ENCODE peak calls at places on chromosomes 1 and 21, in eight cellular contexts. One of them, this sample, is unnamed.

GRCh38 chr1:179047637-179048002 is 21.9 kb downstream of the FAM20B start:
- DNase-seq in GM12878: no peak
- DNase-seq in transverse colon: no peak
- DNase-seq in H1: no peak
- DNase-seq in upper lobe of left lung: no peak
- DNase-seq in stomach: no peak
- DNase-seq in sigmoid colon: no peak
- DNase-seq in esophagus muscularis mucosa: no peak
- DNase-seq in this sample: no peak

GRCh38 chr1:11934295-11935039 is at the start of gene PLOD1:
- DNase-seq in GM12878: peak; percentile 65
- DNase-seq in transverse colon: peak; percentile 92
- DNase-seq in H1: peak; percentile 85
- DNase-seq in upper lobe of left lung: peak; percentile 93
- DNase-seq in stomach: peak; percentile 88
- DNase-seq in sigmoid colon: peak; percentile 95
- DNase-seq in esophagus muscularis mucosa: peak; percentile 97
- DNase-seq in this sample: peak; percentile 91

GRCh38 chr1:40736085-40736531 is 44.6 kb downstream of the NFYC start:
- DNase-seq in GM12878: no peak
- DNase-seq in transverse colon: no peak
- DNase-seq in H1: no peak
- DNase-seq in upper lobe of left lung: no peak
- DNase-seq in stomach: no peak
- DNase-seq in sigmoid colon: no peak
- DNase-seq in esophagus muscularis mucosa: no peak
- DNase-seq in this sample: no peak

GRCh38 chr21:20045197-20045596 is 953.0 kb upstream of the NCAM2 start:
- DNase-seq in GM12878: no peak
- DNase-seq in transverse colon: no peak
- DNase-seq in H1: no peak
- DNase-seq in upper lobe of left lung: no peak
- DNase-seq in stomach: no peak
- DNase-seq in sigmoid colon: no peak
- DNase-seq in esophagus muscularis mucosa: no peak
- DNase-seq in this sample: no peak

GRCh38 chr21:45816794-45817193 is 164.8 kb upstream of the COL6A1 start:
- DNase-seq in GM12878: no peak
- DNase-seq in transverse colon: no peak
- DNase-seq in H1: no peak
- DNase-seq in upper lobe of left lung: no peak
- DNase-seq in stomach: no peak
- DNase-seq in sigmoid colon: no peak
- DNase-seq in esophagus muscularis mucosa: no peak
- DNase-seq in this sample: no peak

GRCh38 chr1:230087034-230087721 is 20.1 kb downstream of the GALNT2 start:
- DNase-seq in GM12878: no peak
- DNase-seq in transverse colon: no peak
- DNase-seq in H1: no peak
- DNase-seq in upper lobe of left lung: no peak
- DNase-seq in stomach: no peak
- DNase-seq in sigmoid colon: no peak
- DNase-seq in esophagus muscularis mucosa: no peak
- DNase-seq in this sample: no peak

GRCh38 chr21:32350211-32350980 is 42.4 kb downstream of the URB1 start:
- DNase-seq in GM12878: no peak
- DNase-seq in transverse colon: no peak
- DNase-seq in H1: no peak
- DNase-seq in upper lobe of left lung: no peak
- DNase-seq in stomach: no peak
- DNase-seq in sigmoid colon: no peak
- DNase-seq in esophagus muscularis mucosa: no peak
- DNase-seq in this sample: no peak

GRCh38 chr1:52571783-52572182 is 18.9 kb upstream of the TUT4 start:
- DNase-seq in GM12878: no peak
- DNase-seq in transverse colon: no peak
- DNase-seq in H1: no peak
- DNase-seq in upper lobe of left lung: no peak
- DNase-seq in stomach: no peak
- DNase-seq in sigmoid colon: no peak
- DNase-seq in esophagus muscularis mucosa: no peak
- DNase-seq in this sample: no peak

GRCh38 chr1:88608139-88608943 is 75.7 kb upstream of the PKN2 start:
- DNase-seq in GM12878: no peak
- DNase-seq in transverse colon: no peak
- DNase-seq in H1: no peak
- DNase-seq in upper lobe of left lung: no peak
- DNase-seq in stomach: no peak
- DNase-seq in sigmoid colon: no peak
- DNase-seq in esophagus muscularis mucosa: no peak
- DNase-seq in this sample: no peak

GRCh38 chr21:34367320-34367935 is 3.6 kb downstream of the KCNE2 start:
- DNase-seq in GM12878: no peak
- DNase-seq in transverse colon: peak; percentile 30
- DNase-seq in H1: peak; percentile 47
- DNase-seq in upper lobe of left lung: peak; percentile 33
- DNase-seq in stomach: peak; percentile 75
- DNase-seq in sigmoid colon: peak; percentile 69
- DNase-seq in esophagus muscularis mucosa: no peak
- DNase-seq in this sample: no peak

GRCh38 chr1:56797079-56797685 is 22.0 kb downstream of the FYB2 start:
- DNase-seq in GM12878: no peak
- DNase-seq in transverse colon: peak; percentile 79
- DNase-seq in H1: no peak
- DNase-seq in upper lobe of left lung: no peak
- DNase-seq in stomach: no peak
- DNase-seq in sigmoid colon: no peak
- DNase-seq in esophagus muscularis mucosa: no peak
- DNase-seq in this sample: no peak

GRCh38 chr1:231973840-231974239 is 347.2 kb downstream of the DISC1 start:
- DNase-seq in GM12878: no peak
- DNase-seq in transverse colon: no peak
- DNase-seq in H1: no peak
- DNase-seq in upper lobe of left lung: no peak
- DNase-seq in stomach: no peak
- DNase-seq in sigmoid colon: no peak
- DNase-seq in esophagus muscularis mucosa: no peak
- DNase-seq in this sample: no peak

GRCh38 chr1:214683596-214683995 is 80.6 kb downstream of the CENPF start:
- DNase-seq in GM12878: no peak
- DNase-seq in transverse colon: no peak
- DNase-seq in H1: no peak
- DNase-seq in upper lobe of left lung: no peak
- DNase-seq in stomach: no peak
- DNase-seq in sigmoid colon: no peak
- DNase-seq in esophagus muscularis mucosa: no peak
- DNase-seq in this sample: no peak

GRCh38 chr1:61125263-61125662 is 42.9 kb downstream of the NFIA start:
- DNase-seq in GM12878: no peak
- DNase-seq in transverse colon: no peak
- DNase-seq in H1: no peak
- DNase-seq in upper lobe of left lung: no peak
- DNase-seq in stomach: no peak
- DNase-seq in sigmoid colon: no peak
- DNase-seq in esophagus muscularis mucosa: no peak
- DNase-seq in this sample: no peak
- TF ChIP-seq EP300 in GM12878: no peak
- TF ChIP-seq EP300 in transverse colon: no peak
- TF ChIP-seq EP300 in H1: no peak
- TF ChIP-seq EP300 in upper lobe of left lung: no peak
- TF ChIP-seq EP300 in stomach: no peak
- TF ChIP-seq EP300 in sigmoid colon: no peak
- TF ChIP-seq EP300 in esophagus muscularis mucosa: no peak
- TF ChIP-seq EP300 in this sample: no peak

DNA sequence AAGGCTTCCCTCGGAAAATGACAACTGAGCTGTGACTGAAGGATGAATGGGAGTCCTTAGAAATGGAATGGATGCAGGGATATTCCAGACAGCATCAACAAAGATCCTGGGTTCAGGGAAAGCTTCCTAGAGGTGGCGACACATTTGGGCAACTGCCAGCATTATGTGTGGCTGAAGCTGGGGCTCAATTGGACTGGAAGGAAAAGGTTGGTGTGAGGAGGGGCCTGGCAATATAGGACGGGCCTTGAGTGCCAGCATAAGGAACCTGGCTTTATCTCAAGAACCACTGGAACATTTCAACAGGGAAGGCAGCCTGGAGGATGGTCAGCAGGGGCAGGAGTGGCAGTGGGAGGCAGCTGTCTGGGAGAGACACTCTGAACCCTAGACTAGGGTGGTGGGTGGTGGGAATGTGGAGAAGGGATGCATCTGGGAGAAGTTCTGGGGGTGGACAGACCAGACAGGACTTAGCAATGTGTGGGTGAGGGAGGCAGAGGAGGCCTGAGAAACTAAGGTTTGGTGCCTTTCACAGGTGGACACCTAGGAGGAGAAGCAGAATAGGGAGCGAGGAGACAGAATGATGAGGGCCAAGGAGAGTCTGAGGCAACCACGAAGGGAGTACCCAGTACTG is 3.5 kb downstream of the SH3BGRL3 start:
- DNase-seq in GM12878: no peak
- DNase-seq in transverse colon: no peak
- DNase-seq in H1: no peak
- DNase-seq in upper lobe of left lung: no peak
- DNase-seq in stomach: no peak
- DNase-seq in sigmoid colon: no peak
- DNase-seq in esophagus muscularis mucosa: no peak
- DNase-seq in this sample: no peak
- TF ChIP-seq POLR2A in GM12878: no peak
- TF ChIP-seq POLR2A in transverse colon: no peak
- TF ChIP-seq POLR2A in H1: no peak
- TF ChIP-seq POLR2A in upper lobe of left lung: no peak
- TF ChIP-seq POLR2A in stomach: no peak
- TF ChIP-seq POLR2A in sigmoid colon: no peak
- TF ChIP-seq POLR2A in esophagus muscularis mucosa: no peak
- TF ChIP-seq POLR2A in this sample: no peak

GRCh38 chr1:16153999-16154673 is 1.7 kb downstream of the EPHA2 start:
- DNase-seq in GM12878: no peak
- DNase-seq in transverse colon: no peak
- DNase-seq in H1: no peak
- DNase-seq in upper lobe of left lung: no peak
- DNase-seq in stomach: no peak
- DNase-seq in sigmoid colon: no peak
- DNase-seq in esophagus muscularis mucosa: no peak
- DNase-seq in this sample: no peak

GRCh38 chr1:16158025-16158424 is 2.2 kb upstream of the EPHA2 start:
- DNase-seq in GM12878: no peak
- DNase-seq in transverse colon: no peak
- DNase-seq in H1: no peak
- DNase-seq in upper lobe of left lung: no peak
- DNase-seq in stomach: no peak
- DNase-seq in sigmoid colon: no peak
- DNase-seq in esophagus muscularis mucosa: no peak
- DNase-seq in this sample: no peak

GRCh38 chr1:16155537-16156410 is at the start of gene EPHA2:
- DNase-seq in GM12878: no peak
- DNase-seq in transverse colon: peak; percentile 94
- DNase-seq in H1: peak; percentile 96
- DNase-seq in upper lobe of left lung: peak; percentile 91
- DNase-seq in stomach: peak; percentile 95
- DNase-seq in sigmoid colon: peak; percentile 93
- DNase-seq in esophagus muscularis mucosa: no peak
- DNase-seq in this sample: peak; percentile 94

GRCh38 chr1:16158993-16159831 is 3.3 kb upstream of the EPHA2 start:
- DNase-seq in GM12878: no peak
- DNase-seq in transverse colon: peak; percentile 62
- DNase-seq in H1: no peak
- DNase-seq in upper lobe of left lung: no peak
- DNase-seq in stomach: no peak
- DNase-seq in sigmoid colon: no peak
- DNase-seq in esophagus muscularis mucosa: no peak
- DNase-seq in this sample: no peak

DNA sequence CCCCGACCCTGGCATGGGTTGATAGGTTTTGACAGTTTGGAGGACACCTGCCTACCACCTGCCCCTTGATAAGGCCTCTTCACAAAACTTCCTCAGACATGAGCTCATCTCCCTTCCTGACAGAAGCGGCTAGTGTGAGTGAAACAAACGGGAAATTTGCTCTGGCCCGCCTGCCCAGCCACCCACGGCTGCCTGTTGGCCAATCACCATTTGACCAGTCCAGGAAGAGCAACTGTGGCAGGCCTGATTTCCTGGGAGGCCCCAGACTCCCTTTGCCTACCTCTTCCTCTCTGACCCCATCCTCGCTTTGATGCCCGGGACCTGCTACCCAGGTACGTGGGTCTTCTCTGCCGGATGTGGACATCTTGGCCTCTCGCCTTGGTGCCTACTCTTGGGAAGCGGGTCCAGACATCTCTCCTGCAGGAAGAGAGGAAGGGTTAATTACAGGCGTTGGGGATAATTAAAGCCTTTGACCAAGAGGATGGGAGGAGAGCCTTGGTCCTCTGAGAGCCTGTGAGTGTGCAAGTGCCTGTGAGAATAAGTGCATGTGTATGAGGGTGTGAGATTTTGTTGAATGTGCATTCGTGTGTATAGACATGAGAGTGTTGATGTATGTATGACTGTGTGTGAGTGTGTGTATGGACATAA is 1.1 kb upstream of the EPHA2 start:
- DNase-seq in GM12878: no peak
- DNase-seq in transverse colon: no peak
- DNase-seq in H1: no peak
- DNase-seq in upper lobe of left lung: no peak
- DNase-seq in stomach: no peak
- DNase-seq in sigmoid colon: no peak
- DNase-seq in esophagus muscularis mucosa: no peak
- DNase-seq in this sample: no peak
- TF ChIP-seq POLR2AphosphoS5 in GM12878: no peak
- TF ChIP-seq POLR2AphosphoS5 in transverse colon: no peak
- TF ChIP-seq POLR2AphosphoS5 in H1: no peak
- TF ChIP-seq POLR2AphosphoS5 in upper lobe of left lung: no peak
- TF ChIP-seq POLR2AphosphoS5 in stomach: no peak
- TF ChIP-seq POLR2AphosphoS5 in sigmoid colon: no peak
- TF ChIP-seq POLR2AphosphoS5 in esophagus muscularis mucosa: no peak
- TF ChIP-seq POLR2AphosphoS5 in this sample: no peak

DNA sequence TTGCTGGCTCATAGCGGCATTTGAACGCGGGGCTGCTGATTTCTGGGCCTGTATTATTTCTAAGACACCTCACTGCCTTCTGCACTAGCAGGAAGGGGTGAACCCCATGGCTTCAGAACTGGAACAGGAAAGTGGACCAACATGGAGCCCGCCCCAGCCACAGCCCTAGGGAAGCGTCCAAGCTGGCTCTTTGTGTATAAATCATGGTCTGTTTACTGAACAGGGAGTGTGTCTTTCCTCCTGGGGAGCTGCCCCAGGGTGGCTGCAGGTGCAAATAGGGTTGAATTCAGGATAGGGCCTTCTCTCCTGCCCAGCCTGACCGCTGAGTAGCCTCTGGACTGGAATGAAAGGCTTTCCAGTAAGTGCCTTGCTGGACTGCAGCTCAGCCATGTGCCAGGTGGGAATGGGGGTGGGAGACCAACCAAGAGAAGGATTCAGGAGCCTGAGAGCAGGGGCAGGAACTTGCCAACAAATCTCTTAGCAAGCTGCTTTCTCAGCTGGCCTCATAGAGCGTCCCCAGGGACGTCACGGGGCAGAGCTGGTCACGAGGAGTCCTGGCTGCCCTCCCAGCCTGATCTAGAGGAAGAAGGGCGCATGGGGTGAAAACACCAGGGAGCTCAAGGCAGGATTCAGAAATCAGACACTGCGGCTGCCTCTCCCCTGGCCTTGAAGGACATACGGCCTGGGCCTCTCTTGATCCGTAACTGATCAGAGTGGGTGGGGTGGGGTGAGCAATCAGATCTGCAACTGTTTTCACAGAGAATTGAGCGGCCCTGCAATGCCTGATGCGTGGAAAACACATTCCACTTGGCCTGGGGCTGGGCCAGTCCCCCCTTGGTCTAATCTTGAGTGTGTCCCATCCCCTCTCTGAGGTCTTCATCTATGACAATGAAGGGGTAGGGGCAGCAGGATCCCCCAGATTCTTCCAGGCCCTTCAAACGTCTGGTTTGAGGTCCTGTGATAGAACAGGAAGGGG is 56.5 kb upstream of the SELENON start:
- DNase-seq in GM12878: no peak
- DNase-seq in transverse colon: peak; percentile 61
- DNase-seq in H1: peak; percentile 52
- DNase-seq in upper lobe of left lung: peak; percentile 81
- DNase-seq in stomach: peak; percentile 94
- DNase-seq in sigmoid colon: peak; percentile 97
- DNase-seq in esophagus muscularis mucosa: peak; percentile 98
- DNase-seq in this sample: peak; percentile 91
- TF ChIP-seq EP300 in GM12878: no peak
- TF ChIP-seq EP300 in transverse colon: no peak
- TF ChIP-seq EP300 in H1: no peak
- TF ChIP-seq EP300 in upper lobe of left lung: no peak
- TF ChIP-seq EP300 in stomach: peak; percentile 87
- TF ChIP-seq EP300 in sigmoid colon: no peak
- TF ChIP-seq EP300 in esophagus muscularis mucosa: peak; percentile 32
- TF ChIP-seq EP300 in this sample: no peak